ENCODE peak calls at places on chromosome 1, in five cellular contexts. M, N, Y, U and C are unnamed samples.

GRCh38 chr1:107254306-107254705 is 113.5 kb downstream of the NTNG1 start:
- DNase-seq in N (no peak), Y (no peak), M (no peak), U (no peak), C (no peak)

GRCh38 chr1:94922756-94923465 is 4.0 kb downstream of the CNN3 start:
- DNase-seq in U (peak), M (no peak), N (no peak), Y (no peak), C (peak)

GRCh38 chr1:217327901-217328300 is 303.0 kb downstream of the GPATCH2 start:
- DNase-seq in M (no peak), U (no peak), N (no peak), Y (no peak), C (no peak)

GRCh38 chr1:182666736-182667135 is 17.7 kb downstream of the RGS8 start:
- DNase-seq in U (peak), Y (no peak), M (no peak), N (no peak), C (no peak)

GRCh38 chr1:25522240-25522639 is 21.2 kb upstream of the LDLRAP1 start:
- DNase-seq in N (no peak), U (no peak), Y (no peak), M (no peak), C (no peak)

GRCh38 chr1:214459895-214460294 is 91.5 kb downstream of the PTPN14 start:
- DNase-seq in N (no peak), U (no peak), M (no peak), Y (no peak), C (no peak)

GRCh38 chr1:244154882-244155531 is 103.9 kb downstream of the ZBTB18 start:
- DNase-seq in N (no peak), M (no peak), Y (no peak), U (no peak), C (no peak)

GRCh38 chr1:160629286-160630210 is 17.3 kb downstream of the SLAMF1 start:
- DNase-seq in N (peak), Y (peak), M (no peak), U (no peak), C (no peak)

GRCh38 chr1:217944550-217944949 is 313.4 kb downstream of the SPATA17 start:
- DNase-seq in M (no peak), Y (no peak), N (no peak), U (no peak), C (no peak)

GRCh38 chr1:161139765-161140164 is 7.3 kb upstream of the DEDD start:
- DNase-seq in U (no peak), N (peak), M (peak), Y (no peak), C (peak)

GRCh38 chr1:203663294-203663693 is 36.7 kb downstream of the ATP2B4 start:
- DNase-seq in M (no peak), N (no peak), U (peak), Y (no peak), C (peak)

GRCh38 chr1:3005771-3006170 is 15.5 kb upstream of the ACTRT2 start:
- DNase-seq in Y (no peak), U (no peak), N (no peak), M (no peak), C (no peak)

GRCh38 chr1:67575861-67576260 is 109.1 kb upstream of the GADD45A start:
- DNase-seq in N (no peak), M (no peak), Y (no peak), U (peak), C (peak)

GRCh38 chr1:236748471-236748870 is 46.6 kb upstream of the MTR start:
- DNase-seq in Y (no peak), N (no peak), U (no peak), M (no peak), C (no peak)

GRCh38 chr1:117339866-117340357 is 27.3 kb upstream of the MAN1A2 start:
- DNase-seq in U (peak), M (peak), Y (no peak), N (peak), C (peak)
- H3K4me3 ChIP-seq in U (no peak), M (no peak), Y (no peak), N (no peak), C (no peak)

GRCh38 chr1:207817166-207817565 is 65.3 kb downstream of the CD46 start:
- DNase-seq in M (no peak), Y (no peak), N (no peak), U (no peak), C (no peak)
- H3K4me3 ChIP-seq in M (no peak), Y (no peak), N (peak), U (no peak), C (no peak)

GRCh38 chr1:22303816-22304215 is 147.8 kb upstream of the ZBTB40 start:
- DNase-seq in U (no peak), M (no peak), Y (no peak), N (no peak), C (no peak)
- H3K4me3 ChIP-seq in U (no peak), M (no peak), Y (no peak), N (no peak), C (no peak)

DNA sequence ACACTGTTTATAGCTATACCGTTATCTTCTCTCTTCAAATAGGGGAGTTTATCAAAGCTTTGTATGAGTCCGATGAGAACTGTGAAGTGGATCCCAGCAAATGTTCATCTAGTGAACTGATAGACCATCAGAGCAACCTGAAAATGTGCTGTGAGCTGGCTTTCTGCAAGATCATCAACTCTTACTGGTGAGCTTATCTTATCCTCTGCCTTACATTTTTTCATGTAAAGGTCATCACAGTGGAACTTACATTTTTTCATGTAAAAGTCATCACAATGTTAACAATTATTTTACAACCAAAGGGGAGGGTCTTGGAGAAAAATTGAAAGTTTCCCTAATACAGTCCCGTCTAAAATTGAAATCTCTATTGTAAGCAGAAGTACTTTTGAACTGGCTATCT is 45.2 kb downstream of the CLEC20A start:
- DNase-seq in N (no peak), Y (no peak), M (no peak), U (peak), C (peak)
- H3K4me3 ChIP-seq in N (no peak), Y (no peak), M (no peak), U (no peak), C (no peak)

DNA sequence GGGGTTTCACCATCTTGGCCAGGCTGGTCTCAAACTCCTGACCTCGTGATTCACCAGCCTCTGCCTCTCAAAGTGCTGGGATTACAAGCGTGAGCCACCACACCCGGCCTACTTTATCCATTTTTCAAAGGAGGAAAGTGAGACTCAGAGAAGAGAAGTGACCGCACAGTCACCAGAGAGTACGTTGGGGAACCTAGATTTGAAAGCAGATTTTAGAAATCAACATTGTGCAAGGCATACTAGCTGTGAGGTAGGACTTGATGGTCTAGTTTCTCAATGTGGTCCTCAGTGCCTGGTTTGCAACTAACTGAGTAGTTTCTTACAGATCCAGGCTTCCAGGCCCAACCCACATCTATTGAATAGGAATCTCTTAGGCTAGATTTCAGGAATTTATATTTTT is 1.7 kb upstream of the PRCC start:
- DNase-seq in Y (no peak), M (no peak), N (no peak), U (no peak), C (no peak)
- H3K4me3 ChIP-seq in Y (no peak), M (peak), N (no peak), U (no peak), C (no peak)

GRCh38 chr1:48619529-48619928 is 147.5 kb upstream of the SPATA6 start:
- DNase-seq in U (peak), Y (no peak), M (no peak), N (peak), C (no peak)
- H3K4me3 ChIP-seq in U (no peak), Y (no peak), M (no peak), N (peak), C (no peak)

DNA sequence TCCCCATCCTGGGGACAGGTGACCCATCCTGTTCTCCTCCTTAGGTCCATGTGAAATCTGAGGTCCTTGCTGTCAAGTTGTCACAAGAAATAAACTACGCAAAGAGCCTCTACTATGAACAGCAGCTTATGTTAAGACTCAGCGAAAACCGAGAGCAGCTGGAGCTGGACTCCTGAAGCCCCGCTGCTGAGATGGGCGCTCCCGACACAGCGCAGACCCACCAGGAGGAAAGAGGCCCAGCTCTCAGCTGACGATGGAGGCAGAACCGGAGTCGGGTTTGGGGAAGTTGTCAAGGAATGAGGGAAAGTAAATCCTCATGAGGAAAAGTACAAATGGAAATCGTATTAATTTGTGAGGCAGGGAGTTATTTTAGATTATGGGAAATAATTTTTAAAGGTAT is 109.2 kb downstream of the DHRS3 start:
- DNase-seq in Y (no peak), N (no peak), U (no peak), M (no peak), C (no peak)
- H3K4me3 ChIP-seq in Y (no peak), N (no peak), U (no peak), M (no peak), C (no peak)

GRCh38 chr1:229248821-229249817 is 21.8 kb upstream of the RAB4A start:
- DNase-seq in Y (no peak), M (no peak), N (no peak), U (no peak), C (no peak)

GRCh38 chr1:229253170-229253974 is 17.5 kb upstream of the RAB4A start:
- DNase-seq in Y (no peak), N (no peak), M (no peak), U (peak), C (peak)

GRCh38 chr1:229252228-229252984 is 18.5 kb upstream of the RAB4A start:
- DNase-seq in Y (no peak), U (no peak), N (no peak), M (no peak), C (no peak)

GRCh38 chr1:229249854-229250644 is 20.9 kb upstream of the RAB4A start:
- DNase-seq in U (no peak), M (no peak), Y (no peak), N (no peak), C (no peak)

DNA sequence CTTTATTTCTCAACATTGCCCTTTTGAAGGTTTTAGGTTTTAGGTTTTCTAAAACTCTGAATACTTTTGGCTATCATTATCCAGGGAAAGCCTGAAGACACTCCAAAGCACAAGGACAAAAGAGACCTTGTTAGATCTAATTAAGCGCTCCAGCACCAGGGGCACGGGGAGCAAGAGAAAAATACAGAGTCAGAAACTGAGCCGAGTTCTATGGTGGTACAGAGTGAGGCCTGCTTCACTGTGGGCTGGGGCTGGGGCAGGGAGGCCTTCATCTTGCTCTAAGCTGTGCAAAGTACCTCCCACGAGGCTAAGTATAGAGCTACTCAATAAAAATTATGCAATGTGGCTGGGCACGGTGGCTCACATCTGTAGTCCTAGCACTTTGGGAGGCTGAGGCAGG is 19.7 kb upstream of the RAB4A start:
- DNase-seq in M (no peak), N (no peak), Y (no peak), U (no peak), C (no peak)
- H3K4me3 ChIP-seq in M (no peak), N (no peak), Y (no peak), U (no peak), C (no peak)

GRCh38 chr1:26994020-26994745 is 691 bp downstream of the TRNP1 start:
- DNase-seq in U (no peak), Y (peak), M (peak), N (no peak), C (no peak)

GRCh38 chr1:26998319-26999300 is 5.1 kb downstream of the TRNP1 start:
- DNase-seq in U (peak), Y (no peak), N (no peak), M (no peak), C (no peak)

GRCh38 chr1:26996665-26997064 is 3.2 kb downstream of the TRNP1 start:
- DNase-seq in N (no peak), Y (no peak), U (no peak), M (no peak), C (no peak)

GRCh38 chr1:26994772-26995625 is 1.5 kb downstream of the TRNP1 start:
- DNase-seq in N (no peak), Y (no peak), M (no peak), U (no peak), C (no peak)

GRCh38 chr1:26996024-26996423 is 2.5 kb downstream of the TRNP1 start:
- DNase-seq in U (no peak), Y (no peak), N (no peak), M (no peak), C (no peak)
- H3K4me3 ChIP-seq in U (peak), Y (no peak), N (no peak), M (no peak), C (peak)